ENCODE peak calls at places on chromosomes 4 and X, in ten cellular contexts. One of them, this sample, is unnamed.

GRCh38 chr4:88219099-88219498 is 60.7 kb upstream of the ABCG2 start:
- DNase-seq in cardiac muscle cell: peak; percentile 73
- DNase-seq in hepatocyte: peak; percentile 70
- DNase-seq in heart right ventricle: peak; percentile 26
- DNase-seq in effector memory CD4-positive, alpha-beta T cell: no peak
- DNase-seq in HepG2: peak; percentile 30
- DNase-seq in suprapubic skin: no peak
- DNase-seq in right lobe of liver: no peak
- DNase-seq in uterus: no peak
- DNase-seq in neuronal stem cell: peak; percentile 33
- DNase-seq in this sample: peak; percentile 33

GRCh38 chrX:119502727-119503483 is 34.7 kb downstream of the SLC25A5 start:
- DNase-seq in cardiac muscle cell: peak; percentile 33
- DNase-seq in hepatocyte: peak; percentile 30
- DNase-seq in heart right ventricle: no peak
- DNase-seq in effector memory CD4-positive, alpha-beta T cell: peak; percentile 7
- DNase-seq in HepG2: peak; percentile 65
- DNase-seq in suprapubic skin: peak; percentile 71
- DNase-seq in right lobe of liver: no peak
- DNase-seq in uterus: no peak
- DNase-seq in neuronal stem cell: no peak
- DNase-seq in this sample: no peak

GRCh38 chr4:81724925-81725329 is 253.2 kb upstream of the RASGEF1B start:
- DNase-seq in cardiac muscle cell: peak; percentile 18
- DNase-seq in hepatocyte: peak; percentile 84
- DNase-seq in heart right ventricle: peak; percentile 44
- DNase-seq in effector memory CD4-positive, alpha-beta T cell: no peak
- DNase-seq in HepG2: peak; percentile 7
- DNase-seq in suprapubic skin: peak; percentile 81
- DNase-seq in right lobe of liver: peak; percentile 66
- DNase-seq in uterus: no peak
- DNase-seq in neuronal stem cell: no peak
- DNase-seq in this sample: no peak

GRCh38 chr4:102036016-102036415 is 245.5 kb downstream of the BANK1 start:
- DNase-seq in cardiac muscle cell: no peak
- DNase-seq in hepatocyte: no peak
- DNase-seq in heart right ventricle: no peak
- DNase-seq in effector memory CD4-positive, alpha-beta T cell: no peak
- DNase-seq in HepG2: no peak
- DNase-seq in suprapubic skin: no peak
- DNase-seq in right lobe of liver: no peak
- DNase-seq in uterus: no peak
- DNase-seq in neuronal stem cell: no peak
- DNase-seq in this sample: no peak

GRCh38 chr4:52045028-52045427 is 6.1 kb upstream of the SPATA18 start:
- DNase-seq in cardiac muscle cell: no peak
- DNase-seq in hepatocyte: no peak
- DNase-seq in heart right ventricle: no peak
- DNase-seq in effector memory CD4-positive, alpha-beta T cell: no peak
- DNase-seq in HepG2: no peak
- DNase-seq in suprapubic skin: no peak
- DNase-seq in right lobe of liver: no peak
- DNase-seq in uterus: no peak
- DNase-seq in neuronal stem cell: no peak
- DNase-seq in this sample: no peak

GRCh38 chr4:142645478-142646108 is 200.5 kb downstream of the INPP4B start:
- DNase-seq in cardiac muscle cell: peak; percentile 51
- DNase-seq in hepatocyte: no peak
- DNase-seq in heart right ventricle: peak; percentile 17
- DNase-seq in effector memory CD4-positive, alpha-beta T cell: no peak
- DNase-seq in HepG2: no peak
- DNase-seq in suprapubic skin: no peak
- DNase-seq in right lobe of liver: no peak
- DNase-seq in uterus: no peak
- DNase-seq in neuronal stem cell: no peak
- DNase-seq in this sample: no peak

GRCh38 chrX:72309297-72310071 is 3.8 kb upstream of the CITED1 start:
- DNase-seq in cardiac muscle cell: peak; percentile 35
- DNase-seq in hepatocyte: no peak
- DNase-seq in heart right ventricle: no peak
- DNase-seq in effector memory CD4-positive, alpha-beta T cell: no peak
- DNase-seq in HepG2: no peak
- DNase-seq in suprapubic skin: no peak
- DNase-seq in right lobe of liver: no peak
- DNase-seq in uterus: no peak
- DNase-seq in neuronal stem cell: no peak
- DNase-seq in this sample: no peak

GRCh38 chrX:134484039-134484438 is 24.1 kb downstream of the HPRT1 start:
- DNase-seq in cardiac muscle cell: peak; percentile 70
- DNase-seq in hepatocyte: peak; percentile 50
- DNase-seq in heart right ventricle: no peak
- DNase-seq in effector memory CD4-positive, alpha-beta T cell: no peak
- DNase-seq in HepG2: peak; percentile 15
- DNase-seq in suprapubic skin: no peak
- DNase-seq in right lobe of liver: no peak
- DNase-seq in uterus: no peak
- DNase-seq in neuronal stem cell: peak; percentile 32
- DNase-seq in this sample: no peak

GRCh38 chr4:134702374-134702773 is 500.8 kb upstream of the PABPC4L start:
- DNase-seq in cardiac muscle cell: no peak
- DNase-seq in hepatocyte: no peak
- DNase-seq in heart right ventricle: no peak
- DNase-seq in effector memory CD4-positive, alpha-beta T cell: no peak
- DNase-seq in HepG2: no peak
- DNase-seq in suprapubic skin: no peak
- DNase-seq in right lobe of liver: no peak
- DNase-seq in uterus: no peak
- DNase-seq in neuronal stem cell: no peak
- DNase-seq in this sample: no peak

GRCh38 chr4:52259978-52260377 is 208.9 kb downstream of the SPATA18 start:
- DNase-seq in cardiac muscle cell: no peak
- DNase-seq in hepatocyte: no peak
- DNase-seq in heart right ventricle: no peak
- DNase-seq in effector memory CD4-positive, alpha-beta T cell: no peak
- DNase-seq in HepG2: no peak
- DNase-seq in suprapubic skin: no peak
- DNase-seq in right lobe of liver: no peak
- DNase-seq in uterus: no peak
- DNase-seq in neuronal stem cell: no peak
- DNase-seq in this sample: no peak

GRCh38 chrX:68532828-68533227 is 34.0 kb downstream of the YIPF6 start:
- DNase-seq in cardiac muscle cell: peak; percentile 3
- DNase-seq in hepatocyte: no peak
- DNase-seq in heart right ventricle: no peak
- DNase-seq in effector memory CD4-positive, alpha-beta T cell: no peak
- DNase-seq in HepG2: no peak
- DNase-seq in suprapubic skin: no peak
- DNase-seq in right lobe of liver: no peak
- DNase-seq in uterus: no peak
- DNase-seq in neuronal stem cell: no peak
- DNase-seq in this sample: no peak

GRCh38 chr4:16686195-16686594 is 212.2 kb downstream of the LDB2 start:
- DNase-seq in cardiac muscle cell: peak; percentile 87
- DNase-seq in hepatocyte: no peak
- DNase-seq in heart right ventricle: no peak
- DNase-seq in effector memory CD4-positive, alpha-beta T cell: no peak
- DNase-seq in HepG2: no peak
- DNase-seq in suprapubic skin: no peak
- DNase-seq in right lobe of liver: no peak
- DNase-seq in uterus: no peak
- DNase-seq in neuronal stem cell: no peak
- DNase-seq in this sample: peak; percentile 89

GRCh38 chr4:186116698-186117097 is 12.2 kb downstream of the FAM149A start:
- DNase-seq in cardiac muscle cell: no peak
- DNase-seq in hepatocyte: no peak
- DNase-seq in heart right ventricle: no peak
- DNase-seq in effector memory CD4-positive, alpha-beta T cell: no peak
- DNase-seq in HepG2: no peak
- DNase-seq in suprapubic skin: no peak
- DNase-seq in right lobe of liver: no peak
- DNase-seq in uterus: no peak
- DNase-seq in neuronal stem cell: no peak
- DNase-seq in this sample: no peak

DNA sequence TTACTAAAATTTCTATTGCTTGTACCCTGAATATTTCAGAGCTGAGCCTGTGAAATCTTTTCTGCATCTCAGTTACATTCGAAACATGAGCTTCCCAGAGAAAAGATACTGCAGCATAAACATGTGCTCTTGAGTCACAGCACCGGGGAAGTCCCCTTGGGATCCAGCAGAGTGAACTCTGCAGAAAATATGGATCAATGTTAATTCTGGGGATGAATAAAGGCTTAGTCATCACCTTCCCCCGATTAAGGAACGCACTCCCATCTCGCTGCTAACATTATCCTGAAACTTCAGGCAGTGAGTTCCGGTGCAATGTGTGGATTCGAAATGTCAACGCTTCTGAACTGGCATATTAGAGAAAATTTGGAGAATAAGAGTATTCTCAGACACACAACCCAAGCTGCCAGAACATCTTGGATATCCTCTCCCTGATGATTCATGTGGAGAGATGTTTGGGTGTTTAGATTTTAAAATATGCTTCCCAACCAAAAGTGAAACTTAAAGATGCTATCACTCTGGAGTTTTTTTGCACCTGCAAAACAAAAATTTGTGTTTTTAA is 90.8 kb downstream of the IRF2 start:
- DNase-seq in cardiac muscle cell: peak; percentile 95
- DNase-seq in hepatocyte: peak; percentile 73
- DNase-seq in heart right ventricle: no peak
- DNase-seq in effector memory CD4-positive, alpha-beta T cell: no peak
- DNase-seq in HepG2: peak; percentile 27
- DNase-seq in suprapubic skin: no peak
- DNase-seq in right lobe of liver: no peak
- DNase-seq in uterus: peak; percentile 57
- DNase-seq in neuronal stem cell: no peak
- DNase-seq in this sample: peak; percentile 73
- H3K4me1 ChIP-seq in cardiac muscle cell: peaks cover 45% of the 10 kb centered on the region
- H3K4me1 ChIP-seq in hepatocyte: peaks cover 58% of the 10 kb centered on the region
- H3K4me1 ChIP-seq in heart right ventricle: peaks cover 66% of the 10 kb centered on the region
- H3K4me1 ChIP-seq in effector memory CD4-positive, alpha-beta T cell: peaks cover 12% of the 10 kb centered on the region
- H3K4me1 ChIP-seq in HepG2: peaks cover 61% of the 10 kb centered on the region
- H3K4me1 ChIP-seq in suprapubic skin: peaks cover 42% of the 10 kb centered on the region
- H3K4me1 ChIP-seq in right lobe of liver: peaks cover 54% of the 10 kb centered on the region
- H3K4me1 ChIP-seq in uterus: peaks cover 11% of the 10 kb centered on the region
- H3K4me1 ChIP-seq in neuronal stem cell: peaks cover 20% of the 10 kb centered on the region
- H3K4me1 ChIP-seq in this sample: peaks cover 53% of the 10 kb centered on the region

GRCh38 chr4:24659241-24659961 is 75.0 kb upstream of the DHX15 start:
- DNase-seq in cardiac muscle cell: peak; percentile 46
- DNase-seq in hepatocyte: no peak
- DNase-seq in heart right ventricle: no peak
- DNase-seq in effector memory CD4-positive, alpha-beta T cell: no peak
- DNase-seq in HepG2: no peak
- DNase-seq in suprapubic skin: no peak
- DNase-seq in right lobe of liver: no peak
- DNase-seq in uterus: no peak
- DNase-seq in neuronal stem cell: no peak
- DNase-seq in this sample: no peak
- H3K4me1 ChIP-seq in cardiac muscle cell: no peaks in the 10 kb centered on the region
- H3K4me1 ChIP-seq in hepatocyte: peaks cover 25% of the 10 kb centered on the region
- H3K4me1 ChIP-seq in heart right ventricle: peaks cover 9% of the 10 kb centered on the region
- H3K4me1 ChIP-seq in effector memory CD4-positive, alpha-beta T cell: no peaks in the 10 kb centered on the region
- H3K4me1 ChIP-seq in HepG2: peaks cover 39% of the 10 kb centered on the region
- H3K4me1 ChIP-seq in suprapubic skin: peaks cover 17% of the 10 kb centered on the region
- H3K4me1 ChIP-seq in right lobe of liver: no peaks in the 10 kb centered on the region
- H3K4me1 ChIP-seq in uterus: no peaks in the 10 kb centered on the region
- H3K4me1 ChIP-seq in neuronal stem cell: peaks cover 11% of the 10 kb centered on the region
- H3K4me1 ChIP-seq in this sample: no peaks in the 10 kb centered on the region

GRCh38 chr4:110639207-110640092 is 16.6 kb upstream of the PITX2 start:
- DNase-seq in cardiac muscle cell: no peak
- DNase-seq in hepatocyte: no peak
- DNase-seq in heart right ventricle: no peak
- DNase-seq in effector memory CD4-positive, alpha-beta T cell: no peak
- DNase-seq in HepG2: no peak
- DNase-seq in suprapubic skin: no peak
- DNase-seq in right lobe of liver: no peak
- DNase-seq in uterus: no peak
- DNase-seq in neuronal stem cell: no peak
- DNase-seq in this sample: no peak

GRCh38 chr4:110637408-110638131 is 14.7 kb upstream of the PITX2 start:
- DNase-seq in cardiac muscle cell: no peak
- DNase-seq in hepatocyte: peak; percentile 68
- DNase-seq in heart right ventricle: no peak
- DNase-seq in effector memory CD4-positive, alpha-beta T cell: no peak
- DNase-seq in HepG2: no peak
- DNase-seq in suprapubic skin: no peak
- DNase-seq in right lobe of liver: no peak
- DNase-seq in uterus: no peak
- DNase-seq in neuronal stem cell: peak; percentile 30
- DNase-seq in this sample: no peak

GRCh38 chr4:110636231-110636676 is 13.4 kb upstream of the PITX2 start:
- DNase-seq in cardiac muscle cell: no peak
- DNase-seq in hepatocyte: no peak
- DNase-seq in heart right ventricle: no peak
- DNase-seq in effector memory CD4-positive, alpha-beta T cell: no peak
- DNase-seq in HepG2: no peak
- DNase-seq in suprapubic skin: no peak
- DNase-seq in right lobe of liver: no peak
- DNase-seq in uterus: no peak
- DNase-seq in neuronal stem cell: no peak
- DNase-seq in this sample: peak; percentile 74

GRCh38 chr4:110636677-110637407 is 14.0 kb upstream of the PITX2 start:
- DNase-seq in cardiac muscle cell: peak; percentile 60
- DNase-seq in hepatocyte: peak; percentile 87
- DNase-seq in heart right ventricle: no peak
- DNase-seq in effector memory CD4-positive, alpha-beta T cell: no peak
- DNase-seq in HepG2: no peak
- DNase-seq in suprapubic skin: no peak
- DNase-seq in right lobe of liver: no peak
- DNase-seq in uterus: no peak
- DNase-seq in neuronal stem cell: peak; percentile 63
- DNase-seq in this sample: peak; percentile 88

DNA sequence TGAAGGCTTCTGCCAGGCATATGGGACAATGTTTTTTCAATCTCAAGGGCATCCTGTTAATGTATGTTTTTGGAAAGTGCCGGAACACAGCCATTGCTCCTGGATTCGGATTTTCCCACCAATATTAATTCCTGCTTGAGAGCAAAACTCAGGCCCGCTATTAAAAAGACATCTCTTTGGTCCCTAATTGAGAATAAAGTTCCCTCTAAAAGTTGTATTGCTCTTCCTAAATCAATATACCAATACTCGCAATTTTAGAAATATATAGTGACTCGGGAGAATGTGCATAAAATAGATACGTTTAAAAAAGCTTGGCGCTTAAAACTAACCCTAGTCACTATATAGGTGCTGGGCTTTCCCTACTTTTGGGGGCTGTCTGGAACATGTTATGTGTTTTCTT is 15.5 kb upstream of the PITX2 start:
- DNase-seq in cardiac muscle cell: no peak
- DNase-seq in hepatocyte: no peak
- DNase-seq in heart right ventricle: no peak
- DNase-seq in effector memory CD4-positive, alpha-beta T cell: no peak
- DNase-seq in HepG2: no peak
- DNase-seq in suprapubic skin: no peak
- DNase-seq in right lobe of liver: no peak
- DNase-seq in uterus: no peak
- DNase-seq in neuronal stem cell: no peak
- DNase-seq in this sample: no peak
- H3K4me1 ChIP-seq in cardiac muscle cell: peaks cover 5% of the 10 kb centered on the region
- H3K4me1 ChIP-seq in hepatocyte: no peaks in the 10 kb centered on the region
- H3K4me1 ChIP-seq in heart right ventricle: peaks cover 10% of the 10 kb centered on the region
- H3K4me1 ChIP-seq in effector memory CD4-positive, alpha-beta T cell: no peaks in the 10 kb centered on the region
- H3K4me1 ChIP-seq in HepG2: peaks cover 14% of the 10 kb centered on the region
- H3K4me1 ChIP-seq in suprapubic skin: peaks cover 9% of the 10 kb centered on the region
- H3K4me1 ChIP-seq in right lobe of liver: no peaks in the 10 kb centered on the region
- H3K4me1 ChIP-seq in uterus: peaks cover 10% of the 10 kb centered on the region
- H3K4me1 ChIP-seq in neuronal stem cell: peaks cover 10% of the 10 kb centered on the region
- H3K4me1 ChIP-seq in this sample: peaks cover 12% of the 10 kb centered on the region

GRCh38 chrX:40127052-40127451 is 29.3 kb upstream of the BCOR start:
- DNase-seq in cardiac muscle cell: no peak
- DNase-seq in hepatocyte: no peak
- DNase-seq in heart right ventricle: no peak
- DNase-seq in effector memory CD4-positive, alpha-beta T cell: no peak
- DNase-seq in HepG2: no peak
- DNase-seq in suprapubic skin: no peak
- DNase-seq in right lobe of liver: no peak
- DNase-seq in uterus: no peak
- DNase-seq in neuronal stem cell: no peak
- DNase-seq in this sample: no peak
- H3K4me1 ChIP-seq in cardiac muscle cell: no peaks in the 10 kb centered on the region
- H3K4me1 ChIP-seq in hepatocyte: no peaks in the 10 kb centered on the region
- H3K4me1 ChIP-seq in heart right ventricle: no peaks in the 10 kb centered on the region
- H3K4me1 ChIP-seq in effector memory CD4-positive, alpha-beta T cell: no peaks in the 10 kb centered on the region
- H3K4me1 ChIP-seq in HepG2: no peaks in the 10 kb centered on the region
- H3K4me1 ChIP-seq in suprapubic skin: peaks cover 3% of the 10 kb centered on the region
- H3K4me1 ChIP-seq in right lobe of liver: no peaks in the 10 kb centered on the region
- H3K4me1 ChIP-seq in uterus: no peaks in the 10 kb centered on the region
- H3K4me1 ChIP-seq in neuronal stem cell: no peaks in the 10 kb centered on the region
- H3K4me1 ChIP-seq in this sample: peaks cover 13% of the 10 kb centered on the region